ENCODE peak calls at places on chromosomes 13 and 19, in six cellular contexts. One of them, this sample, is unnamed. For H3K4me1, the result is how much of the 10 kb centered on the place peaks cover.

GRCh38 chr19:16463991-16464575 is 7.7 kb downstream of the EPS15L1 start:
- DNase-seq in upper lobe of right lung: no peak
- DNase-seq in adipocyte: peak
- DNase-seq in hepatocyte: peak
- DNase-seq in psoas muscle: peak
- DNase-seq in heart left ventricle: no peak
- DNase-seq in this sample: peak

GRCh38 chr19:23563326-23563725 is 123.7 kb downstream of the ZNF675 start:
- DNase-seq in upper lobe of right lung: no peak
- DNase-seq in adipocyte: no peak
- DNase-seq in hepatocyte: no peak
- DNase-seq in psoas muscle: no peak
- DNase-seq in heart left ventricle: no peak
- DNase-seq in this sample: no peak

GRCh38 chr13:41751277-41751676 is 209.6 kb downstream of the VWA8 start:
- DNase-seq in upper lobe of right lung: no peak
- DNase-seq in adipocyte: peak
- DNase-seq in hepatocyte: peak
- DNase-seq in psoas muscle: no peak
- DNase-seq in heart left ventricle: peak
- DNase-seq in this sample: no peak

GRCh38 chr13:75715598-75716523 is 79.7 kb downstream of the LMO7 start:
- DNase-seq in upper lobe of right lung: no peak
- DNase-seq in adipocyte: peak
- DNase-seq in hepatocyte: no peak
- DNase-seq in psoas muscle: no peak
- DNase-seq in heart left ventricle: no peak
- DNase-seq in this sample: no peak

GRCh38 chr13:75864718-75865117 is 228.6 kb downstream of the LMO7 start:
- DNase-seq in upper lobe of right lung: no peak
- DNase-seq in adipocyte: peak
- DNase-seq in hepatocyte: no peak
- DNase-seq in psoas muscle: no peak
- DNase-seq in heart left ventricle: no peak
- DNase-seq in this sample: no peak

GRCh38 chr13:35927554-35927953 is 203.6 kb downstream of the DCLK1 start:
- DNase-seq in upper lobe of right lung: no peak
- DNase-seq in adipocyte: peak
- DNase-seq in hepatocyte: peak
- DNase-seq in psoas muscle: no peak
- DNase-seq in heart left ventricle: no peak
- DNase-seq in this sample: peak

GRCh38 chr19:41175825-41176734 is 16.9 kb upstream of the CYP2S1 start:
- DNase-seq in upper lobe of right lung: peak
- DNase-seq in adipocyte: peak
- DNase-seq in hepatocyte: peak
- DNase-seq in psoas muscle: no peak
- DNase-seq in heart left ventricle: peak
- DNase-seq in this sample: peak

GRCh38 chr13:72839831-72840426 is 58.0 kb downstream of the PIBF1 start:
- DNase-seq in upper lobe of right lung: no peak
- DNase-seq in adipocyte: peak
- DNase-seq in hepatocyte: peak
- DNase-seq in psoas muscle: peak
- DNase-seq in heart left ventricle: no peak
- DNase-seq in this sample: peak

GRCh38 chr19:33437351-33438015 is 64.0 kb downstream of the CEBPG start:
- DNase-seq in upper lobe of right lung: peak
- DNase-seq in adipocyte: no peak
- DNase-seq in hepatocyte: no peak
- DNase-seq in psoas muscle: no peak
- DNase-seq in heart left ventricle: no peak
- DNase-seq in this sample: peak

GRCh38 chr13:60080871-60081270 is 82.9 kb downstream of the DIAPH3 start:
- DNase-seq in upper lobe of right lung: no peak
- DNase-seq in adipocyte: peak
- DNase-seq in hepatocyte: no peak
- DNase-seq in psoas muscle: no peak
- DNase-seq in heart left ventricle: no peak
- DNase-seq in this sample: no peak

GRCh38 chr13:110251227-110251791 is 55.6 kb downstream of the COL4A1 start:
- DNase-seq in upper lobe of right lung: no peak
- DNase-seq in adipocyte: no peak
- DNase-seq in hepatocyte: no peak
- DNase-seq in psoas muscle: peak
- DNase-seq in heart left ventricle: no peak
- DNase-seq in this sample: no peak

GRCh38 chr19:12994701-12995595 is at the start of gene NFIX:
- DNase-seq in upper lobe of right lung: peak
- DNase-seq in adipocyte: peak
- DNase-seq in hepatocyte: peak
- DNase-seq in psoas muscle: peak
- DNase-seq in heart left ventricle: peak
- DNase-seq in this sample: peak

GRCh38 chr13:24662195-24663088 is 17.8 kb upstream of the ATP12A start:
- DNase-seq in upper lobe of right lung: no peak
- DNase-seq in adipocyte: no peak
- DNase-seq in hepatocyte: no peak
- DNase-seq in psoas muscle: no peak
- DNase-seq in heart left ventricle: no peak
- DNase-seq in this sample: no peak

GRCh38 chr13:24663089-24663395 is 17.2 kb upstream of the ATP12A start:
- DNase-seq in upper lobe of right lung: no peak
- DNase-seq in adipocyte: no peak
- DNase-seq in hepatocyte: no peak
- DNase-seq in psoas muscle: no peak
- DNase-seq in heart left ventricle: no peak
- DNase-seq in this sample: no peak

GRCh38 chr13:24668511-24668910 is 11.7 kb upstream of the ATP12A start:
- DNase-seq in upper lobe of right lung: no peak
- DNase-seq in adipocyte: no peak
- DNase-seq in hepatocyte: no peak
- DNase-seq in psoas muscle: no peak
- DNase-seq in heart left ventricle: no peak
- DNase-seq in this sample: no peak

GRCh38 chr13:24661713-24662112 is 18.5 kb upstream of the ATP12A start:
- DNase-seq in upper lobe of right lung: no peak
- DNase-seq in adipocyte: no peak
- DNase-seq in hepatocyte: no peak
- DNase-seq in psoas muscle: no peak
- DNase-seq in heart left ventricle: no peak
- DNase-seq in this sample: no peak

DNA sequence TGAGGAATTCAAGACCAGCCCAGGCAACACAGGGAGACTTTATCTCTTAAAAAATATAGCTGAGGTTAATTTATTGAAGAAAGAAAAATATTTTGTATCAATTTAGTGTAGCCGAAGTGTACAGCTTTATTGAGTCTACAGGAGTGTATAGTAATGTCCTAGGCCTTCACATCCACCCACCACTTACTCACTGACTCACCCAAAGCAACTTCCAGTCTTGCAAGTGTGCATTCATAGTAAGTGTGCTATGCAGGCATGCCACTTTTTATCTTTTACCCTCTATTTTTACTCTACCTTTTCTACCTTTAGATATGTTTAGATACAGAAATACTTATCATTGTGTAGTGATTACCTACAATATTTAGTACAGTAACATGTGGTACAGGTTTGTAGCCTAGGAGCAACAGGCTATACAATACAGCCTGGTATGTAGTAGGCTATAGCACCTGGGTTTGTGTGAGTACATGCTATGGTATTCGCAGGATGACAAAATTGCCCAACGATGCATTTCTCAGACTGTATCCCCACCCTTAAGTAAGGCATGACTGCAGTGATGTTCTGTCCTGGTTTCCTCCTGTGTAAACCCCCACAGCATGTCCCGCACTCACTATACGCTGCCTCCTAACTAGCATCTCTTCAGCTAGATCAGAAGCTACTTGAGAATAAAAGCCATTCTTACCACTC is 15.3 kb upstream of the ATP12A start:
- DNase-seq in upper lobe of right lung: no peak
- DNase-seq in adipocyte: peak
- DNase-seq in hepatocyte: no peak
- DNase-seq in psoas muscle: no peak
- DNase-seq in heart left ventricle: no peak
- DNase-seq in this sample: no peak
- H3K4me1 ChIP-seq in upper lobe of right lung: under half
- H3K4me1 ChIP-seq in adipocyte: under half
- H3K4me1 ChIP-seq in hepatocyte: under half
- H3K4me1 ChIP-seq in psoas muscle: under half
- H3K4me1 ChIP-seq in heart left ventricle: under half
- H3K4me1 ChIP-seq in this sample: under half

GRCh38 chr19:48252625-48253024 is 3.1 kb downstream of the CARD8 start:
- DNase-seq in upper lobe of right lung: no peak
- DNase-seq in adipocyte: no peak
- DNase-seq in hepatocyte: no peak
- DNase-seq in psoas muscle: no peak
- DNase-seq in heart left ventricle: no peak
- DNase-seq in this sample: no peak

GRCh38 chr19:48254529-48254970 is 1.2 kb downstream of the CARD8 start:
- DNase-seq in upper lobe of right lung: no peak
- DNase-seq in adipocyte: no peak
- DNase-seq in hepatocyte: no peak
- DNase-seq in psoas muscle: no peak
- DNase-seq in heart left ventricle: no peak
- DNase-seq in this sample: no peak

GRCh38 chr19:48250290-48251025 is 5.3 kb downstream of the CARD8 start:
- DNase-seq in upper lobe of right lung: no peak
- DNase-seq in adipocyte: no peak
- DNase-seq in hepatocyte: no peak
- DNase-seq in psoas muscle: no peak
- DNase-seq in heart left ventricle: no peak
- DNase-seq in this sample: no peak

GRCh38 chr19:48255376-48256303 is at the start of gene CARD8:
- DNase-seq in upper lobe of right lung: peak
- DNase-seq in adipocyte: peak
- DNase-seq in hepatocyte: peak
- DNase-seq in psoas muscle: peak
- DNase-seq in heart left ventricle: peak
- DNase-seq in this sample: peak

DNA sequence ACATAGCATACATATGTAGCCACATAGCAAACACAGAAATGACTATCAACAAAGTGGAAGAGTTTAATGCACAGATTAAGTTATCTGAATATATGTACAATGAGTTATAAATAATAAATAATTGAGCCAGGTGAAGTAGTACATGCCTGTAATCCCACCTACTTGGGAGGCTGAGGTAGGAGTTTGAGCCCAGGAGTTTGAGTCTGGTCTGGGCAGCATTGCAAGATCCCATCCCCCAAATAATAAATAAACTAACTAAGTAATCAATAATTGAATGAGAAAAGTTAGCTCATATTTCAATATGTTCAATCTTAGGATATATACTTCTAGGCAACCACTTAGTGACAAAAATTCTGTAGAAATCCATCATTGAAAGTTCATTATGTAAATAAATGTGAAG is 1.7 kb downstream of the CARD8 start:
- DNase-seq in upper lobe of right lung: no peak
- DNase-seq in adipocyte: no peak
- DNase-seq in hepatocyte: no peak
- DNase-seq in psoas muscle: no peak
- DNase-seq in heart left ventricle: no peak
- DNase-seq in this sample: no peak
- H3K4me1 ChIP-seq in upper lobe of right lung: half or more
- H3K4me1 ChIP-seq in adipocyte: under half
- H3K4me1 ChIP-seq in hepatocyte: under half
- H3K4me1 ChIP-seq in psoas muscle: under half
- H3K4me1 ChIP-seq in heart left ventricle: under half
- H3K4me1 ChIP-seq in this sample: under half

DNA sequence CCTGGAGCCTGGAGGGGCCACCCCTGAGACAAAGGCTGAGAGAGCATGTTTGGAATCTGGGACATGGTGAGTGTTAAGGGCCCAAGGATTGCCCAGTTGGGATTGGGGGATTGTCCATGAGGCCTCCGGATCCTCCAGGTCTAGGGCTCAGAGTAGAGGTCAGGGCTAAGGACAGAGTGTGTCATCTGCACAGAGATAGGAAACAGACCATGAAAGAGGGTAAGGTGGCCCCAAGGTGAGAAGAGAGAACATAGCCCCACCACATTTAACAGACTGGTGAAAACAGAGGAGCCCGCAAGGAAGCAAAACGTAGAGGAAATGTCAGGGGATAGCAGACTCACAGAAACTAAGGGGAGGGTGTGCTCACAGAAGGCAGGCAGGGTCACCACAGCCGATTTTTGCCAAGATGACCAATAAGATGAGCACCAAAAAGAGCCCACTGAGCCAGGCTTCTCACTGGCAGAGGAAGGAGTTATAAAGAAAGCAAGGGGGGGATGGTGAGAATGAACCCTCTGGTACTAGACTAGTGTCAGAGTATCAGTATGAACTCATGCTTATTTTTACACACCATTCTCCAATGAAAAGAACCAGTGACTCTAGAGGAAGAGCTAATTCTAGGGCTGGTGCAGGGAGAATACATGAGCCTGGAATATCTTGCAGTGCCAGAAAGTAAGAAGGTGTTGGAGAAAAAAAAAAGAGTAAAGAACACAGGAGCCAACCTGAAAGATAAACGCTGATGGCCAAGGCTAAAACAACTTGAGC is 17.5 kb downstream of the DYRK1B start:
- DNase-seq in upper lobe of right lung: no peak
- DNase-seq in adipocyte: no peak
- DNase-seq in hepatocyte: no peak
- DNase-seq in psoas muscle: no peak
- DNase-seq in heart left ventricle: no peak
- DNase-seq in this sample: peak
- H3K4me1 ChIP-seq in upper lobe of right lung: under half
- H3K4me1 ChIP-seq in adipocyte: under half
- H3K4me1 ChIP-seq in hepatocyte: under half
- H3K4me1 ChIP-seq in psoas muscle: half or more
- H3K4me1 ChIP-seq in heart left ventricle: under half
- H3K4me1 ChIP-seq in this sample: under half

GRCh38 chr13:49760555-49760954 is 31.9 kb downstream of the KPNA3 start:
- DNase-seq in upper lobe of right lung: no peak
- DNase-seq in adipocyte: no peak
- DNase-seq in hepatocyte: no peak
- DNase-seq in psoas muscle: no peak
- DNase-seq in heart left ventricle: no peak
- DNase-seq in this sample: no peak

GRCh38 chr13:49759503-49759902 is 33.0 kb downstream of the KPNA3 start:
- DNase-seq in upper lobe of right lung: no peak
- DNase-seq in adipocyte: no peak
- DNase-seq in hepatocyte: no peak
- DNase-seq in psoas muscle: no peak
- DNase-seq in heart left ventricle: no peak
- DNase-seq in this sample: no peak

GRCh38 chr13:49754146-49754545 is 38.3 kb downstream of the KPNA3 start:
- DNase-seq in upper lobe of right lung: no peak
- DNase-seq in adipocyte: no peak
- DNase-seq in hepatocyte: no peak
- DNase-seq in psoas muscle: no peak
- DNase-seq in heart left ventricle: no peak
- DNase-seq in this sample: no peak

DNA sequence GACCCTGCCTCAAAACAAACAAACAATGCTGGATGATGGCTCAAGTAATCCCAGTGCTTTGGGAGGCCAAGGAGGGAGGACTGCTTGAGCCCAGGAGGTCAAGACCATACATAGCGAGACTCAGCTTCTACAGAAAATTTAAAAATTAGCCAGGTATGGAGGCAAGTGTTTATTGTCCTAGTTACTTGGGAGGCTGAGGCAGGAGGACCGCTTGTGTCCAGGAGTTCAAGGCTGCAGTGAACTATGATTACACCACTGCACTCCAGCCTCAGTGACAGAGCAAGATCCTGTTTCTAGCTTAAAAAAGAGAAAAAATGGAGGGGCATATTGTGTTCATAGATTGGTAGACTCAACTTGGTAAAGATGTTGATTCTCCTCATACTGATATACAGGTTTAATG is 36.2 kb downstream of the KPNA3 start:
- DNase-seq in upper lobe of right lung: no peak
- DNase-seq in adipocyte: no peak
- DNase-seq in hepatocyte: no peak
- DNase-seq in psoas muscle: no peak
- DNase-seq in heart left ventricle: no peak
- DNase-seq in this sample: no peak
- H3K4me1 ChIP-seq in upper lobe of right lung: under half
- H3K4me1 ChIP-seq in adipocyte: under half
- H3K4me1 ChIP-seq in hepatocyte: under half
- H3K4me1 ChIP-seq in psoas muscle: under half
- H3K4me1 ChIP-seq in heart left ventricle: under half
- H3K4me1 ChIP-seq in this sample: under half